ENCODE peak calls at places on chromosome 16, in six cellular contexts. V, O, W, Y, S and T are unnamed samples.

GRCh38 chr16:74998481-74999207 is at the start of gene ZNRF1:
- DNase-seq in V (peak; percentile 44), O (peak; percentile 75), W (peak; percentile 89), Y (peak; percentile 91), S (peak; percentile 90), T (peak; percentile 75)

GRCh38 chr16:8572063-8572918 is 18.0 kb downstream of the TMEM114 start:
- DNase-seq in V (no peak), O (no peak), W (no peak), Y (no peak), S (no peak), T (no peak)

GRCh38 chr16:66705790-66706505 is 9.4 kb upstream of the CMTM4 start:
- DNase-seq in V (peak; percentile 37), O (no peak), W (no peak), Y (no peak), S (no peak), T (no peak)

GRCh38 chr16:56985962-56986360 is 3.4 kb upstream of the NLRC5 start:
- DNase-seq in V (no peak), O (no peak), W (no peak), Y (no peak), S (no peak), T (no peak)

GRCh38 chr16:87323727-87324410 is 6.7 kb upstream of the C16orf95 start:
- DNase-seq in V (no peak), O (no peak), W (no peak), Y (no peak), S (no peak), T (no peak)

GRCh38 chr16:1527836-1528811 is 5.3 kb upstream of the TMEM204 start:
- DNase-seq in V (no peak), O (no peak), W (no peak), Y (no peak), S (no peak), T (no peak)

GRCh38 chr16:27401768-27402568 is at the start of gene IL21R:
- DNase-seq in V (peak; percentile 68), O (no peak), W (no peak), Y (no peak), S (peak; percentile 44), T (no peak)

GRCh38 chr16:15874745-15875314 is 13.6 kb downstream of the CEP20 start:
- DNase-seq in V (peak; percentile 44), O (peak; percentile 62), W (peak; percentile 57), Y (peak; percentile 77), S (peak; percentile 87), T (peak; percentile 52)

GRCh38 chr16:68636818-68637217 is 8.3 kb upstream of the CDH3 start:
- DNase-seq in V (peak; percentile 51), O (peak; percentile 48), W (no peak), Y (no peak), S (no peak), T (no peak)

GRCh38 chr16:65315004-65315398 is 193.1 kb upstream of the CDH11 start:
- DNase-seq in V (no peak), O (no peak), W (no peak), Y (no peak), S (no peak), T (no peak)

GRCh38 chr16:81797443-81797842 is 18.4 kb downstream of the PLCG2 start:
- DNase-seq in V (no peak), O (no peak), W (no peak), Y (no peak), S (no peak), T (no peak)
- H3K9ac ChIP-seq in V (no peak overlapping the region), O (no peak overlapping the region), W (no peak overlapping the region), Y (no peak overlapping the region), S (no peak overlapping the region), T (no peak overlapping the region)

DNA sequence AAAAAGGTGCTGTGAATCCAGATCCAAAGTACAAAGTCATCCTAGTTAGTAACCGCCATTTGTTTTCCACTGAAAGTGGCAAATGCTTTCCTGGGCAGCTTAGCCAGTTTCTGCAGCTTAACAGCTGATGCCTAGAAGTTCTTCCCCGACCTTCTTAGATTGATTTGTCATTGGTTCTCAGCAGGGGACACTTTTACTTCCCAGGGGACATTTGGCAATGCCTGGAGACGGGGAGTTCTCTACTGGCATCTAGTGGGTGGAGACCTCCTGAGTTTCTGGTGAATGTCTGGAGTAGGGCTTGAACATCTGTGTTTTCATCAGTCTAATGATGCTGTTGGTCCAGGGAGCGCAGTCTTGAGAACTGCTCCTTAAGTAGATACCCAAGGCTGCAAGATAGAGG is 7.6 kb downstream of the DNAJA3 start:
- DNase-seq in V (no peak), O (no peak), W (no peak), Y (peak; percentile 27), S (no peak), T (no peak)
- H3K9ac ChIP-seq in V (no peak overlapping the region), O (no peak overlapping the region), W (no peak overlapping the region), Y (no peak overlapping the region), S (no peak overlapping the region), T (no peak overlapping the region)

DNA sequence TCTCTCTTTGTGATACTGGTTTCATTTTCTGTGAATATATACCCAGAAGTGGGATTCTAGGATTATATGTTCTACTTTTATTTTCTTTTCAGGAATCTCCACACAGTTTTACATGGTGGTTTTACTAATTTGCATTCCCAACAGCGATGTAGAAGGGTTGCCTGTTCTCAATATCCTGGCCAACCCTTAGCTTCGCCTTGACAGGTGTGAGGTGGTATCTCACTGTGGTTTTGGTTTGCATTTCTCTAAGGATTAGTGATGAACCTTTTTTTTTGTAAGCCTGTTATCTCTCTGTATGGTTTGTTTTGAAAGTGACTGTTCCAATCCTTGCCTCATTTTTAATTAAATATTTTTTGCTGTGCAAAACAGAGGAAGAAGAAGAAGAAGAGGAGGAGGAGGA is 937.7 kb downstream of the CDH8 start:
- DNase-seq in V (no peak), O (no peak), W (no peak), Y (no peak), S (no peak), T (no peak)
- H3K9ac ChIP-seq in V (no peak overlapping the region), O (no peak overlapping the region), W (no peak overlapping the region), Y (no peak overlapping the region), S (no peak overlapping the region), T (no peak overlapping the region)

GRCh38 chr16:21987498-21987897 is 13.4 kb downstream of the PDZD9 start:
- DNase-seq in V (no peak), O (peak; percentile 11), W (no peak), Y (no peak), S (no peak), T (no peak)

GRCh38 chr16:21984062-21984461 is 16.9 kb downstream of the PDZD9 start:
- DNase-seq in V (no peak), O (no peak), W (no peak), Y (no peak), S (no peak), T (no peak)

GRCh38 chr16:21989141-21989540 is 11.8 kb downstream of the PDZD9 start:
- DNase-seq in V (no peak), O (no peak), W (no peak), Y (no peak), S (peak; percentile 21), T (no peak)

GRCh38 chr16:21985524-21985923 is 15.4 kb downstream of the PDZD9 start:
- DNase-seq in V (no peak), O (no peak), W (no peak), Y (no peak), S (no peak), T (no peak)

GRCh38 chr16:21986692-21987246 is 14.1 kb downstream of the PDZD9 start:
- DNase-seq in V (no peak), O (no peak), W (no peak), Y (no peak), S (no peak), T (no peak)
- H3K9ac ChIP-seq in V (no peak overlapping the region), O (no peak overlapping the region), W (no peak overlapping the region), Y (no peak overlapping the region), S (no peak overlapping the region), T (no peak overlapping the region)

GRCh38 chr16:22109258-22109898 is 17.0 kb downstream of the VWA3A start:
- DNase-seq in V (no peak), O (no peak), W (no peak), Y (peak; percentile 21), S (no peak), T (no peak)
- H3K9ac ChIP-seq in V (no peak overlapping the region), O (no peak overlapping the region), W (no peak overlapping the region), Y (no peak overlapping the region), S (no peak overlapping the region), T (no peak overlapping the region)

GRCh38 chr16:84718-85452 is 6.9 kb downstream of the MPG start:
- DNase-seq in V (peak; percentile 94), O (peak; percentile 73), W (no peak), Y (no peak), S (peak; percentile 91), T (no peak)
- H3K9ac ChIP-seq in V (peak overlapping the region; percentile 56), O (peak overlapping the region; percentile 35), W (no peak overlapping the region), Y (no peak overlapping the region), S (peak overlapping the region; percentile 32), T (no peak overlapping the region)

DNA sequence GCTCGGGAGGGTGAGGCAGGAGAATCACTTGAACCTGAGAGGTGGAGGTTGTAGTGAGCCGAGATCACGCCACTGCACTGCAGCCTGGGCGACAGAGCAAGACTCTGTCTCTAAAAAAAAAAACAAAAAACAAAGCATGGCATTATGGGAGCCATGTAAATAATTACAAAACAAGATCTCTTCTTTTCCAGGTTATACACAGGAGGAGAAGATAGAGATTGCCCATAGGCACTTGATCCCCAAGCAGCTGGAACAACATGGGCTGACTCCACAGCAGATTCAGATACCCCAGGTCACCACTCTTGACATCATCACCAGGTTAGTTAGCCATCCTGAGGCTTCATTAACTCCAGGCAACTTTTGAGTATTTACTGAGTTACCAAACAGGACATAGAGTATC is 52.1 kb upstream of the ABCC11 start:
- DNase-seq in V (no peak), O (no peak), W (no peak), Y (no peak), S (no peak), T (no peak)
- H3K9ac ChIP-seq in V (no peak overlapping the region), O (no peak overlapping the region), W (no peak overlapping the region), Y (no peak overlapping the region), S (no peak overlapping the region), T (no peak overlapping the region)

GRCh38 chr16:11665071-11665491 is 3.2 kb upstream of the SNN start:
- DNase-seq in V (no peak), O (no peak), W (peak; percentile 67), Y (no peak), S (no peak), T (peak; percentile 46)
- H3K9ac ChIP-seq in V (no peak overlapping the region), O (no peak overlapping the region), W (no peak overlapping the region), Y (peak overlapping the region; percentile 31), S (no peak overlapping the region), T (peak overlapping the region; percentile 3)

GRCh38 chr16:51407921-51408320 is 256.9 kb upstream of the SALL1 start:
- DNase-seq in V (no peak), O (no peak), W (no peak), Y (no peak), S (no peak), T (no peak)
- H3K9ac ChIP-seq in V (peak overlapping the region; percentile 68), O (no peak overlapping the region), W (no peak overlapping the region), Y (no peak overlapping the region), S (no peak overlapping the region), T (no peak overlapping the region)

GRCh38 chr16:58243528-58244004 is 45.7 kb upstream of the CSNK2A2 start:
- DNase-seq in V (no peak), O (peak; percentile 58), W (peak; percentile 60), Y (peak; percentile 93), S (no peak), T (no peak)
- H3K9ac ChIP-seq in V (no peak overlapping the region), O (no peak overlapping the region), W (no peak overlapping the region), Y (no peak overlapping the region), S (no peak overlapping the region), T (no peak overlapping the region)